ENCODE peak calls at places on chromosomes 12 and 14, in eight cellular contexts. O, G, A, Q, W, T, Y and X are unnamed samples.

GRCh38 chr12:116060765-116061164 is 216.7 kb downstream of the MED13L start:
- DNase-seq in O (peak), G (no peak), A (no peak), Q (no peak), W (no peak), T (no peak), Y (no peak), X (no peak)

GRCh38 chr12:70638639-70639349 is 1.6 kb upstream of the PTPRB start:
- DNase-seq in O (no peak), G (no peak), A (no peak), Q (no peak), W (no peak), T (no peak), Y (no peak), X (no peak)

GRCh38 chr12:98503593-98504367 is 11.6 kb upstream of the TMPO start:
- DNase-seq in O (peak), G (peak), A (peak), Q (peak), W (peak), T (peak), Y (peak), X (peak)

GRCh38 chr12:70744133-70744532 is 106.9 kb upstream of the PTPRB start:
- DNase-seq in O (no peak), G (no peak), A (no peak), Q (no peak), W (no peak), T (no peak), Y (no peak), X (no peak)

GRCh38 chr12:44206045-44206444 is 370.2 kb downstream of the TMEM117 start:
- DNase-seq in O (no peak), G (no peak), A (no peak), Q (no peak), W (no peak), T (no peak), Y (no peak), X (no peak)

GRCh38 chr12:52993558-52993869 is 12.7 kb upstream of the EIF4B start:
- DNase-seq in O (no peak), G (no peak), A (no peak), Q (no peak), W (no peak), T (no peak), Y (no peak), X (no peak)

GRCh38 chr14:57057803-57058202 is 210.9 kb downstream of the EXOC5 start:
- DNase-seq in O (no peak), G (no peak), A (peak), Q (no peak), W (no peak), T (no peak), Y (no peak), X (no peak)

GRCh38 chr12:105848286-105848685 is 290.5 kb downstream of the NUAK1 start:
- DNase-seq in O (no peak), G (no peak), A (no peak), Q (no peak), W (no peak), T (no peak), Y (no peak), X (no peak)

GRCh38 chr14:35047961-35048513 is 2.0 kb downstream of the FAM177A1 start:
- DNase-seq in O (no peak), G (no peak), A (no peak), Q (no peak), W (no peak), T (no peak), Y (no peak), X (no peak)

GRCh38 chr12:7289743-7290142 is 14.1 kb upstream of the ACSM4 start:
- DNase-seq in O (peak), G (no peak), A (no peak), Q (no peak), W (peak), T (no peak), Y (no peak), X (no peak)

GRCh38 chr12:55700255-55701018 is 7.3 kb downstream of the ITGA7 start:
- DNase-seq in O (peak), G (no peak), A (peak), Q (no peak), W (no peak), T (no peak), Y (no peak), X (no peak)

GRCh38 chr12:129927316-129927900 is 23.6 kb upstream of the TMEM132D start:
- DNase-seq in O (no peak), G (no peak), A (no peak), Q (no peak), W (no peak), T (no peak), Y (no peak), X (no peak)

GRCh38 chr12:52413787-52414345 is 7.7 kb upstream of the KRT82 start:
- DNase-seq in O (no peak), G (no peak), A (no peak), Q (no peak), W (no peak), T (no peak), Y (no peak), X (no peak)

GRCh38 chr14:33897878-33898535 is 52.9 kb downstream of the EGLN3 start:
- DNase-seq in O (no peak), G (no peak), A (no peak), Q (no peak), W (no peak), T (no peak), Y (peak), X (no peak)

GRCh38 chr14:32254952-32255679 is 52.0 kb upstream of the RNU6-8 start:
- DNase-seq in O (peak), G (no peak), A (peak), Q (peak), W (peak), T (peak), Y (peak), X (peak)

GRCh38 chr14:104085032-104085888 is at the start of gene ASPG:
- DNase-seq in O (no peak), G (no peak), A (no peak), Q (peak), W (no peak), T (no peak), Y (peak), X (no peak)

GRCh38 chr14:30283822-30284446 is 275.0 kb upstream of the G2E3 start:
- DNase-seq in O (peak), G (no peak), A (peak), Q (peak), W (peak), T (no peak), Y (peak), X (no peak)

GRCh38 chr12:5022465-5023061 is 21.1 kb upstream of the KCNA5 start:
- DNase-seq in O (peak), G (no peak), A (peak), Q (peak), W (peak), T (peak), Y (peak), X (no peak)

GRCh38 chr14:68011629-68012028 is 192.1 kb downstream of the RAD51B start:
- DNase-seq in O (peak), G (no peak), A (no peak), Q (no peak), W (no peak), T (no peak), Y (no peak), X (peak)

GRCh38 chr14:54652188-54652889 is 85.4 kb downstream of the SAMD4A start:
- DNase-seq in O (peak), G (no peak), A (no peak), Q (no peak), W (peak), T (no peak), Y (peak), X (peak)

GRCh38 chr14:95096476-95096875 is 60.9 kb downstream of the DICER1 start:
- DNase-seq in O (no peak), G (no peak), A (no peak), Q (no peak), W (no peak), T (no peak), Y (no peak), X (no peak)

GRCh38 chr12:560666-561065 is 100.9 kb downstream of the B4GALNT3 start:
- DNase-seq in O (no peak), G (no peak), A (peak), Q (no peak), W (no peak), T (no peak), Y (no peak), X (no peak)

GRCh38 chr12:47704719-47705118 is 1.1 kb downstream of the RPAP3 start:
- DNase-seq in O (no peak), G (no peak), A (no peak), Q (no peak), W (no peak), T (no peak), Y (no peak), X (no peak)

GRCh38 chr14:88198441-88198840 is 124.6 kb downstream of the KCNK10 start:
- DNase-seq in O (no peak), G (no peak), A (peak), Q (no peak), W (no peak), T (no peak), Y (no peak), X (no peak)

GRCh38 chr12:105036937-105037649 is 47.2 kb downstream of the ALDH1L2 start:
- DNase-seq in O (peak), G (no peak), A (peak), Q (no peak), W (peak), T (no peak), Y (no peak), X (no peak)

GRCh38 chr12:79531547-79531946 is 159.2 kb downstream of the PAWR start:
- DNase-seq in O (peak), G (no peak), A (no peak), Q (no peak), W (no peak), T (no peak), Y (no peak), X (no peak)

GRCh38 chr12:111428728-111429175 is 23.0 kb downstream of the SH2B3 start:
- DNase-seq in O (no peak), G (no peak), A (no peak), Q (peak), W (no peak), T (peak), Y (no peak), X (no peak)

GRCh38 chr12:82870825-82871377 is 184.2 kb downstream of the TMTC2 start:
- DNase-seq in O (no peak), G (no peak), A (no peak), Q (no peak), W (no peak), T (no peak), Y (no peak), X (no peak)

GRCh38 chr12:118608770-118609344 is 232.5 kb downstream of the SUDS3 start:
- DNase-seq in O (no peak), G (no peak), A (no peak), Q (no peak), W (no peak), T (no peak), Y (no peak), X (no peak)

GRCh38 chr12:53414756-53415417 is 8.8 kb upstream of the AMHR2 start:
- DNase-seq in O (no peak), G (no peak), A (no peak), Q (no peak), W (no peak), T (no peak), Y (no peak), X (no peak)

GRCh38 chr14:49959822-49960408 is 67.0 kb downstream of the ARF6 start:
- DNase-seq in O (no peak), G (no peak), A (peak), Q (no peak), W (no peak), T (no peak), Y (no peak), X (no peak)

GRCh38 chr14:94780536-94781404 is 10.9 kb upstream of the GSC start:
- DNase-seq in O (no peak), G (no peak), A (no peak), Q (no peak), W (no peak), T (no peak), Y (no peak), X (no peak)

GRCh38 chr12:69464433-69464832 is 5.8 kb upstream of the FRS2 start:
- DNase-seq in O (peak), G (no peak), A (no peak), Q (no peak), W (no peak), T (no peak), Y (no peak), X (no peak)

GRCh38 chr14:94612174-94612573 is at the start of gene SERPINA3:
- DNase-seq in O (peak), G (no peak), A (no peak), Q (no peak), W (no peak), T (no peak), Y (no peak), X (no peak)

GRCh38 chr12:111446044-111446581 is 40.4 kb downstream of the SH2B3 start:
- DNase-seq in O (peak), G (peak), A (peak), Q (no peak), W (peak), T (no peak), Y (no peak), X (peak)

GRCh38 chr12:14772946-14773345 is 30.3 kb downstream of the WBP11 start:
- DNase-seq in O (no peak), G (no peak), A (no peak), Q (no peak), W (no peak), T (no peak), Y (no peak), X (no peak)